ENCODE peak calls at places on chromosomes 7 and 10, in nine cellular contexts. S is CD4-positive, CD25-positive, alpha-beta regulatory T cell; I is IMR-90; E is right atrium auricular region; U is uterus; W is esophagus muscularis mucosa; H is colonic mucosa; D is endodermal cell; A is lower lobe of right lung. V is an unnamed sample.

GRCh38 chr10:53597835-53598251 is 825.3 kb upstream of the MBL2 start:
- DNase-seq in S (no peak), U (no peak), W (no peak), A (no peak), D (no peak), E (no peak), I (no peak), H (no peak), V (no peak)

GRCh38 chr7:110484316-110484715 is 606.6 kb upstream of the LRRN3 start:
- DNase-seq in E (no peak), U (no peak), I (no peak), D (no peak), A (no peak), H (no peak), S (no peak), W (no peak), V (no peak)

GRCh38 chr10:110083884-110084283 is 76.1 kb downstream of the ADD3 start:
- DNase-seq in D (no peak), A (no peak), U (no peak), S (no peak), H (no peak), E (no peak), W (no peak), I (peak; percentile 53), V (no peak)

GRCh38 chr10:73909716-73910115 is 1.2 kb upstream of the PLAU start:
- DNase-seq in U (no peak), D (no peak), S (no peak), A (no peak), H (no peak), E (no peak), I (no peak), W (no peak), V (no peak)

GRCh38 chr7:4269746-4270145 is 412.3 kb upstream of the FOXK1 start:
- DNase-seq in U (no peak), D (no peak), H (peak; percentile 2), S (no peak), A (no peak), I (no peak), E (no peak), W (no peak), V (no peak)

GRCh38 chr10:4673279-4674040 is 152.5 kb upstream of the AKR1E2 start:
- DNase-seq in S (no peak), A (no peak), U (no peak), E (no peak), H (no peak), W (no peak), D (no peak), I (no peak), V (no peak)

GRCh38 chr10:110576220-110576619 is 8.7 kb downstream of the SMC3 start:
- DNase-seq in H (no peak), I (peak; percentile 85), A (no peak), S (no peak), U (no peak), E (no peak), W (no peak), D (no peak), V (no peak)

GRCh38 chr10:30155401-30155800 is 96.0 kb upstream of the JCAD start:
- DNase-seq in U (no peak), I (peak; percentile 16), H (no peak), S (no peak), D (no peak), A (no peak), W (no peak), E (peak; percentile 63), V (peak; percentile 10)

GRCh38 chr7:88291401-88292173 is 15.1 kb downstream of the STEAP4 start:
- DNase-seq in E (no peak), S (no peak), D (no peak), U (no peak), A (peak; percentile 59), H (no peak), W (no peak), I (peak; percentile 3), V (no peak)

GRCh38 chr7:152048051-152048450 is 22.6 kb downstream of the GALNT11 start:
- DNase-seq in W (no peak), A (no peak), U (no peak), D (no peak), S (no peak), I (no peak), H (no peak), E (no peak), V (no peak)

GRCh38 chr10:85204814-85205213 is 876.4 kb downstream of the CCSER2 start:
- DNase-seq in I (no peak), U (no peak), D (no peak), S (no peak), E (no peak), H (no peak), A (no peak), W (peak; percentile 53), V (no peak)

GRCh38 chr10:112330154-112330553 is 43.8 kb upstream of the ACSL5 start:
- DNase-seq in S (no peak), H (no peak), W (no peak), D (no peak), U (no peak), E (no peak), A (no peak), I (no peak), V (no peak)

GRCh38 chr10:34689053-34689452 is 126.0 kb downstream of the PARD3 start:
- DNase-seq in U (no peak), H (no peak), A (no peak), W (peak; percentile 64), D (no peak), S (no peak), E (no peak), I (peak; percentile 68), V (no peak)

GRCh38 chr10:89217057-89217990 is 10.2 kb upstream of the CH25H start:
- DNase-seq in D (peak; percentile 72), E (peak; percentile 81), A (peak; percentile 54), I (peak; percentile 74), H (peak; percentile 71), W (peak; percentile 92), U (peak; percentile 35), S (peak; percentile 41), V (peak; percentile 29)

GRCh38 chr10:60414877-60415585 is 25.4 kb upstream of the ANK3 start:
- DNase-seq in W (no peak), D (peak; percentile 81), S (no peak), H (no peak), U (no peak), A (no peak), E (no peak), I (peak; percentile 92), V (no peak)

GRCh38 chr7:148142660-148143248 is 447.8 kb upstream of the C7orf33 start:
- DNase-seq in W (no peak), A (no peak), I (peak; percentile 21), S (no peak), E (no peak), D (peak; percentile 74), H (peak; percentile 40), U (no peak), V (no peak)

GRCh38 chr7:64793106-64793755 is 997 bp upstream of the ZNF138 start:
- DNase-seq in H (no peak), I (peak; percentile 33), W (no peak), S (no peak), A (no peak), U (no peak), D (no peak), E (no peak), V (no peak)

GRCh38 chr10:46544989-46545791 is 11.3 kb downstream of the GPRIN2 start:
- DNase-seq in U (no peak), I (no peak), H (peak; percentile 24), D (peak; percentile 76), A (peak; percentile 48), S (peak; percentile 0), W (no peak), E (no peak), V (no peak)

DNA sequence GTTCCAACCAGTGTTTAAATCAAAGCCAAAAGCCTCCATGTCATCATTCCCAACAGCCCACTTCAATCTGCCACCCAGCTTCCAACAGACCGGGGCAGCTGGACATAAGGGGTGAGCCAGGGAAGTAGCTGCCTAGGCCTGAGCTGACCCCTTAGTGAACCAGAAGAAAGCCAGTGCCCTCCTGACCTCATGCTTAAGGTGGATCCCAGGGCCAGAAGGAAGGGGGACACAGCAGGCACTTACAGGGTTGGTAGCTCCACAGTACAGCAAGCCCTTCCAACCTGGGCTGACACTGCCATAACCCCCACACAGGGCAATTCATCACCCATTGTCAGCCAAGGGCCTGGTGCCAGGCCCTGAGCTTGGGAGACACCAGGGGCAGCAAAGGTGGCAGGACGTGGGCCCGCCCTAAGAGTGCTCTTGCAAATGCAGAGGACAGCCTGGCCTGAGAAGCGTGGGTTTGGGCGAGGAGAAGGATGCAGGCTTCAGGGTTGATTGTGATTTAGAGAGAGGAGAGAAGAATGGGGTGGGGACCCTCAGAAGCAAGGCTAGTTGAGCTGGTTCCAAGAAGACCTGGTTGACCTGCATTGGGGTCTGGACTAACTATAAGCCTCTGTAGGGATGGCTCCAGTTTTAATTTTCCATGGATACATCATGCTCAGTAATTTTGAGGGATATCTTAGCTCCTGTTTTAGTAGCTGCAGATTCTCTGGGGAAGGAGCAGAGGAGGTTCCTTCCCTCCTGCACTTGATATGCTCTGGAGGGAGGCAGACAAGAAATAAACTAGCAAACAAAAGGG is 3.1 kb upstream of the CYP26A1 start:
- DNase-seq in S (no peak), A (no peak), I (no peak), E (peak; percentile 21), H (no peak), U (no peak), W (peak; percentile 72), D (no peak), V (no peak)
- H3K4me3 ChIP-seq in S (no peak overlapping the region), A (no peak overlapping the region), I (no peak overlapping the region), E (no peak overlapping the region), H (no peak overlapping the region), U (no peak overlapping the region), W (no peak overlapping the region), D (peak overlapping the region; percentile 66), V (no peak overlapping the region)

GRCh38 chr10:124114696-124115095 is 21.3 kb upstream of the CHST15 start:
- DNase-seq in I (no peak), D (no peak), S (no peak), H (no peak), W (no peak), E (no peak), U (no peak), A (no peak), V (no peak)
- H3K36me3 ChIP-seq in I (no peaks in the 10 kb centered on the region), D (no peaks in the 10 kb centered on the region), S (no peaks in the 10 kb centered on the region), H (no peaks in the 10 kb centered on the region), W (no peaks in the 10 kb centered on the region), E (no peaks in the 10 kb centered on the region), U (no peaks in the 10 kb centered on the region), A (no peaks in the 10 kb centered on the region), V (no peaks in the 10 kb centered on the region)

GRCh38 chr7:24402655-24403054 is 118.7 kb downstream of the NPY start:
- DNase-seq in H (no peak), S (no peak), A (no peak), E (no peak), U (no peak), W (no peak), D (no peak), I (no peak), V (no peak)
- H3K4me3 ChIP-seq in H (no peak overlapping the region), S (no peak overlapping the region), A (no peak overlapping the region), E (no peak overlapping the region), U (no peak overlapping the region), W (no peak overlapping the region), D (no peak overlapping the region), I (no peak overlapping the region), V (no peak overlapping the region)

DNA sequence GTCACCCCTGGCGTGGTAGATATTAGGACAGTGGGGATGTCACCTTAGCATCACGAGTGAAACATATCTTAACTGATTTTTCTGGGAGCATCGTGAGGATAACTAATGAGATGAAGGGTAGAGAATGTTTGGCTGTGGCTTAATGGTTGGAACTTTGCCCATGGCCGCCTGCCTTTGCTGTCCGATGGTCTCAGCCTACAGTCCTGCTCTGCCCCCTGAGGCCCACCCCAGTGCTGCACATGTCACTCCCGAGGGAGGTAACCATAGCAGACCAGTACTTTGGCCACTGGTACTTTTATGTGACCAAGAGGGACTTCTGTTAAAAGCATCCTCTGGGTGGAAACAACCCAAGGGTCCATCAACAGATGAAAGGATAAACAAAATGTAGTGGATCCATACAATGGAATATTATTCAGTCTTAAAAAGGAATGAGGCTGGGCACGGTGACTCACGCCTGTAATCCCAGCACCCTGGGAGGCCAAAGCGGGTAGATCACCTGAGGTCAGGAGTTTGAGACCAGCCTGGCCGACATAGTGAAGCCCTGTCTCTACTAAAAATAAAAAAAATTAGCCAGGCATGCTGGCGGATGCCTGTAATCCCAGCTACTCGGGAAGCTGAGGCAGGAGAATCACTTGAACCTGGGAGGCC is 58.4 kb downstream of the TACR2 start:
- DNase-seq in E (no peak), U (no peak), A (no peak), I (no peak), W (no peak), S (no peak), D (no peak), H (no peak), V (no peak)
- H3K36me3 ChIP-seq in E (peaks cover 6% of the 10 kb centered on the region), U (no peaks in the 10 kb centered on the region), A (peaks cover 19% of the 10 kb centered on the region), I (peaks cover 3% of the 10 kb centered on the region), W (peaks cover 17% of the 10 kb centered on the region), S (peaks cover 13% of the 10 kb centered on the region), D (no peaks in the 10 kb centered on the region), H (no peaks in the 10 kb centered on the region), V (peaks cover 9% of the 10 kb centered on the region)